ENCODE peak calls at places on chromosome 18, in eight cellular contexts. One of them, this sample, is unnamed.
A peak's percentile ranks its signal among the peaks of the same experiment; 100 is the strongest.

GRCh38 chr18:57073516-57074187 is 73.2 kb upstream of the BOD1L2 start:
- DNase-seq in tibial artery: no peak
- DNase-seq in mesendoderm: no peak
- DNase-seq in spleen: no peak
- DNase-seq in GM23338: no peak
- DNase-seq in psoas muscle: no peak
- DNase-seq in brain microvascular endothelial cell: no peak
- DNase-seq in sigmoid colon: no peak
- DNase-seq in this sample: no peak

GRCh38 chr18:50631831-50632285 is 72.0 kb downstream of the MAPK4 start:
- DNase-seq in sigmoid colon: peak; percentile 61
- DNase-seq in psoas muscle: no peak
- DNase-seq in tibial artery: no peak
- DNase-seq in GM23338: no peak
- DNase-seq in mesendoderm: peak; percentile 58
- DNase-seq in brain microvascular endothelial cell: no peak
- DNase-seq in spleen: no peak
- DNase-seq in this sample: no peak

GRCh38 chr18:68928762-68929675 is 131.1 kb downstream of the CCDC102B start:
- DNase-seq in tibial artery: no peak
- DNase-seq in brain microvascular endothelial cell: no peak
- DNase-seq in mesendoderm: peak; percentile 50
- DNase-seq in sigmoid colon: no peak
- DNase-seq in GM23338: peak; percentile 55
- DNase-seq in psoas muscle: no peak
- DNase-seq in spleen: no peak
- DNase-seq in this sample: no peak

GRCh38 chr18:58727776-58728500 is 56.7 kb downstream of the MALT1 start:
- DNase-seq in psoas muscle: no peak
- DNase-seq in spleen: no peak
- DNase-seq in sigmoid colon: no peak
- DNase-seq in brain microvascular endothelial cell: peak; percentile 5
- DNase-seq in mesendoderm: no peak
- DNase-seq in GM23338: no peak
- DNase-seq in tibial artery: no peak
- DNase-seq in this sample: no peak

GRCh38 chr18:46627136-46627535 is 29.9 kb downstream of the LOXHD1 start:
- DNase-seq in spleen: no peak
- DNase-seq in psoas muscle: no peak
- DNase-seq in mesendoderm: no peak
- DNase-seq in sigmoid colon: no peak
- DNase-seq in tibial artery: no peak
- DNase-seq in GM23338: no peak
- DNase-seq in brain microvascular endothelial cell: no peak
- DNase-seq in this sample: no peak

GRCh38 chr18:21100141-21100540 is 11.5 kb downstream of the ROCK1 start:
- DNase-seq in brain microvascular endothelial cell: no peak
- DNase-seq in spleen: no peak
- DNase-seq in sigmoid colon: no peak
- DNase-seq in tibial artery: no peak
- DNase-seq in GM23338: no peak
- DNase-seq in mesendoderm: no peak
- DNase-seq in psoas muscle: no peak
- DNase-seq in this sample: no peak

GRCh38 chr18:23191952-23192662 is 56.8 kb downstream of the CABLES1 start:
- DNase-seq in spleen: peak; percentile 61
- DNase-seq in tibial artery: peak; percentile 52
- DNase-seq in sigmoid colon: peak; percentile 73
- DNase-seq in brain microvascular endothelial cell: peak; percentile 70
- DNase-seq in GM23338: no peak
- DNase-seq in psoas muscle: peak; percentile 50
- DNase-seq in mesendoderm: no peak
- DNase-seq in this sample: no peak

GRCh38 chr18:23232331-23232730 is 97.0 kb downstream of the CABLES1 start:
- DNase-seq in sigmoid colon: no peak
- DNase-seq in psoas muscle: no peak
- DNase-seq in brain microvascular endothelial cell: no peak
- DNase-seq in mesendoderm: no peak
- DNase-seq in spleen: no peak
- DNase-seq in GM23338: no peak
- DNase-seq in tibial artery: no peak
- DNase-seq in this sample: no peak

GRCh38 chr18:32091325-32091723 is 350 bp upstream of the RNF138 start:
- DNase-seq in psoas muscle: no peak
- DNase-seq in brain microvascular endothelial cell: no peak
- DNase-seq in sigmoid colon: no peak
- DNase-seq in GM23338: no peak
- DNase-seq in tibial artery: no peak
- DNase-seq in mesendoderm: no peak
- DNase-seq in spleen: no peak
- DNase-seq in this sample: no peak

GRCh38 chr18:72868666-72869661 is 1.2 kb upstream of the NETO1 start:
- DNase-seq in mesendoderm: peak; percentile 42
- DNase-seq in GM23338: peak; percentile 50
- DNase-seq in spleen: peak; percentile 77
- DNase-seq in sigmoid colon: no peak
- DNase-seq in brain microvascular endothelial cell: no peak
- DNase-seq in psoas muscle: no peak
- DNase-seq in tibial artery: no peak
- DNase-seq in this sample: no peak

GRCh38 chr18:48430162-48430561 is 21.0 kb upstream of the ZBTB7C start:
- DNase-seq in brain microvascular endothelial cell: no peak
- DNase-seq in psoas muscle: no peak
- DNase-seq in mesendoderm: no peak
- DNase-seq in tibial artery: no peak
- DNase-seq in GM23338: no peak
- DNase-seq in spleen: no peak
- DNase-seq in sigmoid colon: no peak
- DNase-seq in this sample: no peak

GRCh38 chr18:65435529-65435928 is 315.3 kb upstream of the CDH7 start:
- DNase-seq in mesendoderm: no peak
- DNase-seq in spleen: no peak
- DNase-seq in GM23338: no peak
- DNase-seq in brain microvascular endothelial cell: no peak
- DNase-seq in tibial artery: no peak
- DNase-seq in psoas muscle: no peak
- DNase-seq in sigmoid colon: no peak
- DNase-seq in this sample: no peak

GRCh38 chr18:55252053-55252675 is 292.9 kb upstream of the CCDC68 start:
- DNase-seq in GM23338: peak; percentile 16
- DNase-seq in psoas muscle: no peak
- DNase-seq in tibial artery: no peak
- DNase-seq in brain microvascular endothelial cell: no peak
- DNase-seq in mesendoderm: no peak
- DNase-seq in spleen: no peak
- DNase-seq in sigmoid colon: no peak
- DNase-seq in this sample: no peak

GRCh38 chr18:55249572-55249971 is 290.3 kb upstream of the CCDC68 start:
- DNase-seq in psoas muscle: no peak
- DNase-seq in spleen: no peak
- DNase-seq in brain microvascular endothelial cell: no peak
- DNase-seq in tibial artery: no peak
- DNase-seq in GM23338: no peak
- DNase-seq in mesendoderm: no peak
- DNase-seq in sigmoid colon: no peak
- DNase-seq in this sample: no peak

GRCh38 chr18:55250729-55251128 is 291.5 kb upstream of the CCDC68 start:
- DNase-seq in GM23338: no peak
- DNase-seq in psoas muscle: no peak
- DNase-seq in spleen: no peak
- DNase-seq in brain microvascular endothelial cell: peak; percentile 50
- DNase-seq in mesendoderm: no peak
- DNase-seq in tibial artery: no peak
- DNase-seq in sigmoid colon: no peak
- DNase-seq in this sample: no peak

GRCh38 chr18:55252946-55253345 is 293.7 kb upstream of the CCDC68 start:
- DNase-seq in mesendoderm: no peak
- DNase-seq in tibial artery: no peak
- DNase-seq in sigmoid colon: no peak
- DNase-seq in GM23338: no peak
- DNase-seq in brain microvascular endothelial cell: no peak
- DNase-seq in psoas muscle: no peak
- DNase-seq in spleen: no peak
- DNase-seq in this sample: no peak

DNA sequence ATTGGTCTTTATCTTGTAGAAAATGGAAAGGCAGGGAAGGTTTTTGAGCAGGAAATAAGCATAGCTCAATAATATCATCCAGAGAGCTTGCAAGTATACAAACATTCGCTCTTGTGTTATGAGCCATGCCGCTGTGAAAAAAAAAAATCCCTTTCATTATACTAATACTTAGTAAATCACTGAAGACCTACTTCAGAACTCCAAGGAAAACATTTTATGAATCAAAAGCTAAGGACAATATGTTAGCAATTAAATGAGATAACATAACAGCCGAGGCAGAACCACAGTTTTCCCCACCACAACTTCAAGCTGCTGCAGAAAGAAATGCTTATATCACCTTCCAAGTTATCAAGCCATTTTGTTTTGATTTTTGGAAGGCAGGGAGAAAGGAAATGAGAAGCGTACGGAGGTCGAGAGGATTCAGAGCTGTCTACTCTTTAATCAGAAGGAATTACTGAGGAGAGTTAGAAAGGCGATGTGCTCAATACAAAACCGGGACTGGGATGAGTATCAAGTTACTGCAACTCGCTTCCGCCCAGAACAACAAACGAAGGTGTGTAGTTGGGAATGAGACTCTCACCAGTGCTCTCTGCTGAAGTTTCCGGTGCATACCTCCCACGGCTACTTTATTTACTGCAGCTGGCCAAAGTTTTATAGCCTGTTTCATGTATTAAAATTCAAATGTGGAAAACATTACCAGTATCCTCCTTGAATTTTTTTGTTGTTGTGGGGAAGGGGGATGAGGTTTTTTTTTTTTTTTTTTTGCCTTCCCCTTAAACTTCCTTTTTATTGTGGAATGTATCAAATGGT is 292.1 kb upstream of the CCDC68 start:
- DNase-seq in spleen: no peak
- DNase-seq in psoas muscle: no peak
- DNase-seq in brain microvascular endothelial cell: no peak
- DNase-seq in tibial artery: no peak
- DNase-seq in GM23338: peak; percentile 79
- DNase-seq in sigmoid colon: no peak
- DNase-seq in mesendoderm: peak; percentile 57
- DNase-seq in this sample: no peak
- H3K4me3 ChIP-seq in spleen: no peak overlapping the region
- H3K4me3 ChIP-seq in psoas muscle: peak overlapping the region; percentile 8
- H3K4me3 ChIP-seq in brain microvascular endothelial cell: no peak overlapping the region
- H3K4me3 ChIP-seq in tibial artery: no peak overlapping the region
- H3K4me3 ChIP-seq in GM23338: peak overlapping the region; percentile 17
- H3K4me3 ChIP-seq in sigmoid colon: peak overlapping the region; percentile 11
- H3K4me3 ChIP-seq in mesendoderm: no peak overlapping the region
- H3K4me3 ChIP-seq in this sample: no peak overlapping the region

DNA sequence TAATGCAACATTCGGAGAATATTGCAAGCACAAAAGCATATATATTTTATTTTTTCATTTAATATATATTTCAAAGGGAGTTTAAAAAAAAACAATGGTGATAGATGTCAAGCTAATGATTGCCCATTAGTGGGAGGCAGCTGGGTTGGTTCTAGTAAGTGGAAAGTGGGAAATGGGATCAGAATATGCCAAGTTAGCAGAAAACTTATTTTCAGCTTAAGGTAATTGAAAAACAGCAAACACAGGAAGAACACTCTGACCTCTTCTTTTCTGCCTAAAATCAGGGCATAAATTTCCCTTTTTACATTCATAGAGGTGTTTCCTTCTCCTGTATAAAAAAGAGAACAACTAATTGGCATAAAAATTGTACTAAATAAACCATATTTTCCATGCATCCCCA is 535.3 kb upstream of the SYT4 start:
- DNase-seq in mesendoderm: no peak
- DNase-seq in brain microvascular endothelial cell: no peak
- DNase-seq in spleen: no peak
- DNase-seq in sigmoid colon: no peak
- DNase-seq in GM23338: no peak
- DNase-seq in psoas muscle: no peak
- DNase-seq in tibial artery: no peak
- DNase-seq in this sample: no peak
- H3K27me3 ChIP-seq in mesendoderm: no peaks in the 10 kb centered on the region
- H3K27me3 ChIP-seq in brain microvascular endothelial cell: no peaks in the 10 kb centered on the region
- H3K27me3 ChIP-seq in spleen: no peaks in the 10 kb centered on the region
- H3K27me3 ChIP-seq in sigmoid colon: no peaks in the 10 kb centered on the region
- H3K27me3 ChIP-seq in GM23338: no peaks in the 10 kb centered on the region
- H3K27me3 ChIP-seq in psoas muscle: no peaks in the 10 kb centered on the region
- H3K27me3 ChIP-seq in tibial artery: no peaks in the 10 kb centered on the region
- H3K27me3 ChIP-seq in this sample: no peaks in the 10 kb centered on the region

GRCh38 chr18:36126668-36127067 is 2.5 kb downstream of the SLC39A6 start:
- DNase-seq in tibial artery: no peak
- DNase-seq in brain microvascular endothelial cell: no peak
- DNase-seq in sigmoid colon: no peak
- DNase-seq in GM23338: no peak
- DNase-seq in spleen: no peak
- DNase-seq in psoas muscle: no peak
- DNase-seq in mesendoderm: no peak
- DNase-seq in this sample: no peak
- H3K4me3 ChIP-seq in tibial artery: no peak overlapping the region
- H3K4me3 ChIP-seq in brain microvascular endothelial cell: no peak overlapping the region
- H3K4me3 ChIP-seq in sigmoid colon: no peak overlapping the region
- H3K4me3 ChIP-seq in GM23338: no peak overlapping the region
- H3K4me3 ChIP-seq in spleen: no peak overlapping the region
- H3K4me3 ChIP-seq in psoas muscle: no peak overlapping the region
- H3K4me3 ChIP-seq in mesendoderm: no peak overlapping the region
- H3K4me3 ChIP-seq in this sample: no peak overlapping the region

DNA sequence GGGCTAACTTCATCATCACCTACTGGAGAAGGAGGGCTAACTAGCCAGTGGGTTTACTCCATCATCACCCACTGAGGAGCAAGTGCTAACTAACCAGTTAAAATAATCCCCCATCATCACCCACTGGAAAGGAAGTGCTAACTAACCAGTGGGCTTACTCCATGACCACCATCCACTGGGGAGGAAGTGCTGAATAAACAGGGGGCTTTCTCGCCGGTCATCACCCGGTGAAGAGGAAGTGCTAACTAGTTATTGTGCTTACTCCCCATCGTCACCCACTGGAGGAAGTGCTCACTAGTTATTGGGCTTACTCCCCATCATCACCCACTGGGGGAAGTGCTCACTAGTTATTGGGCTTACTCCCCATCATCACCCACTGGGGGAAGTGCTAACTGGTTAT is 124.4 kb upstream of the SALL3 start:
- DNase-seq in tibial artery: no peak
- DNase-seq in psoas muscle: no peak
- DNase-seq in sigmoid colon: no peak
- DNase-seq in brain microvascular endothelial cell: no peak
- DNase-seq in spleen: no peak
- DNase-seq in GM23338: no peak
- DNase-seq in mesendoderm: no peak
- DNase-seq in this sample: no peak
- H3K27me3 ChIP-seq in tibial artery: no peaks in the 10 kb centered on the region
- H3K27me3 ChIP-seq in psoas muscle: no peaks in the 10 kb centered on the region
- H3K27me3 ChIP-seq in sigmoid colon: no peaks in the 10 kb centered on the region
- H3K27me3 ChIP-seq in brain microvascular endothelial cell: no peaks in the 10 kb centered on the region
- H3K27me3 ChIP-seq in spleen: peaks cover 34% of the 10 kb centered on the region
- H3K27me3 ChIP-seq in GM23338: no peaks in the 10 kb centered on the region
- H3K27me3 ChIP-seq in mesendoderm: no peaks in the 10 kb centered on the region
- H3K27me3 ChIP-seq in this sample: peaks cover 6% of the 10 kb centered on the region

GRCh38 chr18:10926565-10927194 is 222.7 kb downstream of the PIEZO2 start:
- DNase-seq in tibial artery: no peak
- DNase-seq in sigmoid colon: no peak
- DNase-seq in GM23338: peak; percentile 29
- DNase-seq in brain microvascular endothelial cell: peak; percentile 82
- DNase-seq in psoas muscle: no peak
- DNase-seq in spleen: no peak
- DNase-seq in mesendoderm: no peak
- DNase-seq in this sample: no peak
- H3K4me3 ChIP-seq in tibial artery: peak overlapping the region; percentile 34
- H3K4me3 ChIP-seq in sigmoid colon: no peak overlapping the region
- H3K4me3 ChIP-seq in GM23338: no peak overlapping the region
- H3K4me3 ChIP-seq in brain microvascular endothelial cell: peak overlapping the region; percentile 12
- H3K4me3 ChIP-seq in psoas muscle: no peak overlapping the region
- H3K4me3 ChIP-seq in spleen: no peak overlapping the region
- H3K4me3 ChIP-seq in mesendoderm: no peak overlapping the region
- H3K4me3 ChIP-seq in this sample: peak overlapping the region; percentile 12

This sample was measured in upper lobe of right lung.